ENCODE peak calls at places on chromosomes 5 and 9, in five cellular contexts. N is COLO829, A is activated T-cell treated with anti-CD3 and anti-CD28 coated beads for 24 hours, S is DMS153, T is GM18507. P is an unnamed sample.
A peak's percentile ranks its signal among the peaks of the same experiment; 100 is the strongest.

GRCh38 chr5:159203351-159203750 is 6.0 kb downstream of the RNF145 start:
- DNase-seq in N (no peak), A (no peak), S (no peak), T (no peak), P (no peak)

GRCh38 chr9:86337469-86338107 is 16.6 kb downstream of the TUT7 start:
- DNase-seq in N (no peak), A (no peak), S (no peak), T (no peak), P (no peak)

GRCh38 chr9:91855196-91855595 is 94.8 kb downstream of the ROR2 start:
- DNase-seq in N (no peak), A (no peak), S (no peak), T (no peak), P (no peak)

GRCh38 chr5:95178046-95178651 is 106.7 kb downstream of the MCTP1 start:
- DNase-seq in N (no peak), A (no peak), S (peak; percentile 3), T (no peak), P (no peak)

GRCh38 chr5:119331566-119332095 is 24.2 kb upstream of the TNFAIP8 start:
- DNase-seq in N (no peak), A (no peak), S (no peak), T (no peak), P (no peak)

GRCh38 chr5:33890147-33890546 is 1.6 kb downstream of the ADAMTS12 start:
- DNase-seq in N (no peak), A (no peak), S (no peak), T (no peak), P (no peak)

GRCh38 chr9:111356567-111357244 is 26.7 kb upstream of the OR2K2 start:
- DNase-seq in N (peak; percentile 95), A (no peak), S (no peak), T (no peak), P (no peak)

GRCh38 chr5:112548246-112548982 is 129.3 kb upstream of the EPB41L4A start:
- DNase-seq in N (peak; percentile 18), A (no peak), S (no peak), T (no peak), P (no peak)

GRCh38 chr5:132915681-132916080 is 42.2 kb downstream of the LEAP2 start:
- DNase-seq in N (no peak), A (no peak), S (no peak), T (no peak), P (no peak)

GRCh38 chr9:31908158-31908890 is 476.1 kb upstream of the ACO1 start:
- DNase-seq in N (no peak), A (no peak), S (no peak), T (no peak), P (no peak)

GRCh38 chr9:122336189-122336588 is 34.6 kb upstream of the PTGS1 start:
- DNase-seq in N (no peak), A (no peak), S (no peak), T (no peak), P (no peak)

P was measured in coronary artery.